ENCODE peak calls at places on chromosomes 4 and X, in five cellular contexts. W is psoas muscle, K is mesendoderm, J is ovary, I is GM23338. A is an unnamed sample.
A peak's percentile ranks its signal among the peaks of the same experiment; 100 is the strongest.

GRCh38 chr4:41142356-41142755 is 72.0 kb downstream of the APBB2 start:
- DNase-seq in I (no peak), K (no peak), W (no peak), J (no peak), A (no peak)

GRCh38 chr4:23897564-23898109 is 7.8 kb upstream of the PPARGC1A start:
- DNase-seq in I (no peak), J (no peak), K (no peak), W (no peak), A (no peak)

GRCh38 chrX:130075768-130076167 is 34.5 kb downstream of the ELF4 start:
- DNase-seq in W (no peak), J (no peak), I (no peak), K (no peak), A (no peak)

GRCh38 chr4:128386761-128387599 is 99.4 kb upstream of the PGRMC2 start:
- DNase-seq in J (peak; percentile 94), W (peak; percentile 97), K (peak; percentile 47), I (no peak), A (peak; percentile 98)

GRCh38 chrX:71221145-71221544 is 1.9 kb upstream of the GJB1 start:
- DNase-seq in W (no peak), I (no peak), J (no peak), K (no peak), A (no peak)

GRCh38 chr4:113328514-113328913 is 279.1 kb downstream of the ANK2 start:
- DNase-seq in J (no peak), W (no peak), K (peak; percentile 69), I (peak; percentile 86), A (no peak)

GRCh38 chr4:176259330-176260090 is 9.5 kb downstream of the ASB5 start:
- DNase-seq in W (no peak), I (no peak), K (peak; percentile 14), J (no peak), A (peak; percentile 58)

GRCh38 chrX:40182095-40182494 is 84.3 kb upstream of the BCOR start:
- DNase-seq in K (no peak), W (no peak), I (no peak), J (no peak), A (no peak)

GRCh38 chr4:106775636-106776035 is 260.5 kb downstream of the DKK2 start:
- DNase-seq in I (no peak), K (no peak), W (no peak), J (no peak), A (no peak)

GRCh38 chr4:38860788-38861424 is 4.3 kb upstream of the TLR6 start:
- DNase-seq in W (no peak), J (no peak), K (peak; percentile 80), I (peak; percentile 94), A (no peak)

GRCh38 chr4:176498857-176499256 is 179.1 kb downstream of the SPCS3 start:
- DNase-seq in K (no peak), I (no peak), J (no peak), W (no peak), A (peak; percentile 64)

GRCh38 chr4:92629302-92629701 is 325.5 kb downstream of the GRID2 start:
- DNase-seq in J (no peak), I (no peak), K (no peak), W (no peak), A (no peak)

GRCh38 chrX:7889138-7889537 is 38.1 kb downstream of the PNPLA4 start:
- DNase-seq in J (no peak), W (no peak), I (no peak), K (no peak), A (no peak)

GRCh38 chrX:41559662-41560061 is 112.5 kb downstream of the NYX start:
- DNase-seq in W (no peak), K (no peak), I (no peak), J (peak; percentile 40), A (peak; percentile 80)

GRCh38 chr4:98027827-98028226 is 115.4 kb downstream of the STPG2 start:
- DNase-seq in K (peak; percentile 76), J (no peak), W (no peak), I (peak; percentile 70), A (no peak)

GRCh38 chrX:128884430-128884829 is 638.9 kb downstream of the SMARCA1 start:
- DNase-seq in I (no peak), K (no peak), W (no peak), J (no peak), A (no peak)

GRCh38 chrX:38675856-38676255 is 114.5 kb downstream of the TSPAN7 start:
- DNase-seq in I (no peak), K (no peak), J (no peak), W (no peak), A (no peak)

GRCh38 chr4:138911903-138912713 is 103.5 kb upstream of the NOCT start:
- DNase-seq in J (no peak), K (no peak), I (no peak), W (no peak), A (no peak)

GRCh38 chr4:155392486-155393184 is 15.9 kb upstream of the MAP9 start:
- DNase-seq in W (no peak), J (no peak), K (peak; percentile 23), I (no peak), A (peak; percentile 85)

GRCh38 chrX:129522184-129523059 is 868 bp downstream of the SMARCA1 start:
- DNase-seq in I (peak; percentile 76), W (peak; percentile 68), J (peak; percentile 75), K (peak; percentile 61), A (peak; percentile 76)

GRCh38 chr4:48944252-48944651 is 37.7 kb upstream of the OCIAD2 start:
- DNase-seq in W (no peak), J (no peak), K (peak; percentile 69), I (no peak), A (no peak)

GRCh38 chr4:77501851-77502250 is 103.8 kb upstream of the CXCL13 start:
- DNase-seq in W (no peak), J (no peak), I (no peak), K (no peak), A (no peak)

GRCh38 chrX:78092296-78092695 is 11.8 kb upstream of the PGK1 start:
- DNase-seq in W (no peak), J (no peak), I (peak; percentile 70), K (peak; percentile 79), A (peak; percentile 79)

GRCh38 chrX:20313889-20314288 is 47.2 kb upstream of the RPS6KA3 start:
- DNase-seq in W (no peak), K (no peak), I (no peak), J (no peak), A (no peak)

GRCh38 chr4:26022346-26022891 is 108.4 kb downstream of the SMIM20 start:
- DNase-seq in I (no peak), K (no peak), W (no peak), J (no peak), A (peak; percentile 84)

GRCh38 chrX:21638311-21638710 is 19.8 kb downstream of the KLHL34 start:
- DNase-seq in J (no peak), K (no peak), I (no peak), W (no peak), A (peak; percentile 67)

DNA sequence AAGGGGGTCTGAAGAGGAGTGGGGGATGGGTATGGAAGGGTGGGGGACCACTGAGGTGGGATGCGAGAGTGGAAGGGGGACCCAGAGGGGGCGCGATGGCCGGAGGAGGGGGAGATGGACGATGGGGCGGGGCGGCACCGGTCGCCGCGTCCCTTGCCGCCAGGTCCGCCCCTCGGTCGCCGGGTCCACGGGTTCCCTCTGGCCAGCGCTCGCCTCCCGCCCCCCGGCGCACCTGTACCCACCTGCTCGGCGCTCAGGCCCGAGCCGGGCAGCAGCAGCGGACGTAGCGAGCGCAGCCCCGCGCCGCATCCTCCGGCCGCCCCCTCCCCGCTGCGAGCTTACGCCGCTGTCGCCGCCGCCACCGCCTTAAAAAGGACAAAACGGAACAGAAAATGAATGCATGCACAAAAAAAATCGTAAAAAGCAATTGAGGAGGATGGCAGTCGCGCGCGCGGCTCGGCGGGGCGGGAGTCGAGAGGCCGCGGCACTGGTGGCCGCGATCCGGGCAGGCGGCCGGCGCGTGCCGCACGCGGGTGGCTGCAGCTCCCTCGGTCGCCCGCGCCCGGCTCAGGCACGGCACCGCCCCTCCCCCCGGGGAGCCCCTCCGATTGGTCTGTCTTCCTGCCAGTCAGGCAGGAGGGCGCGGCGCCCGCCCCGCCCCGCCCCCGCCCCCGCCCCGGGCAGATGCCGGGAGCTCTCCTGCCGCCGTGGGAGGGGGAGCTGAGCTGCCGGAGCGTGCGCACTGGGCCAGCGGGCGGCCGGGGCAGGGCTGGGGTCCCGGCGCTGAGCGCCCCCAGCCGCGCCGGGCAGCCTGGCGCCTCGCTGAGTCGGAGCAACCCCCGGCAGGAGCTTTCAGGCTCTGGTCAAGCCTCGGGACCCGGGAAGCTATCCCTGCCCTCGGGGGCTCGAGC is at the start of gene JAKMIP1:
- DNase-seq in W (peak; percentile 61), K (peak; percentile 82), J (peak; percentile 67), I (peak; percentile 80), A (peak; percentile 64)
- H3K4me3 ChIP-seq in W (peak within 1 kb of the TSS; percentile 54), K (peak within 1 kb of the TSS; percentile 86), J (peak within 1 kb of the TSS; percentile 39), I (peak within 1 kb of the TSS; percentile 79), A (peak within 1 kb of the TSS; percentile 18)

GRCh38 chrX:47683171-47684145 is 24.5 kb upstream of the UXT start:
- DNase-seq in J (no peak), I (no peak), K (no peak), W (no peak), A (no peak)

GRCh38 chrX:47690175-47690574 is 31.2 kb upstream of the UXT start:
- DNase-seq in J (no peak), W (no peak), K (peak; percentile 7), I (no peak), A (peak; percentile 16)

DNA sequence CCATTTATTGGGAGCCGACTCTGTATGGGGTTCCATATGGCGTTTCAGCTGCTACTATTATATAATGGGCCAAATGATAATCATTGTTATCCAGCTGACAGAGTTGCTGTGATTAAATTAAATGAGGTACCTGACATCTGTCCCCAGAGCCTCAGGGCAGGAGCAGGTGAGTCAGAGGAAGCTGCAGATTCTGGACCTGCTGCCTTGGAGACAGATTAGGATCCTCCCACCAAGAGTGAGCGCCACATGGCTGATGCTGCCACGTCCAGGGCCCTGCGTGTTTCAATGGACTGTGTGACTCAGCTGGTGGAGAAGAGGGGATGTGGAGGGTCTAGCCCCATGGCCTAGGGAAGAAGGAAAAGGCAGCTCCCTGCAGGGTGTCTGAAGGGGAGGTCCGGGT is 28.3 kb upstream of the UXT start:
- DNase-seq in I (no peak), K (no peak), W (no peak), J (no peak), A (no peak)
- H3K4me3 ChIP-seq in I (no peak overlapping the region), K (no peak overlapping the region), W (no peak overlapping the region), J (no peak overlapping the region), A (no peak overlapping the region)

GRCh38 chr4:142565771-142566170 is 280.3 kb downstream of the INPP4B start:
- DNase-seq in J (no peak), I (no peak), K (no peak), W (no peak), A (no peak)

GRCh38 chr4:142566243-142566642 is 279.9 kb downstream of the INPP4B start:
- DNase-seq in J (no peak), W (no peak), K (no peak), I (no peak), A (no peak)

GRCh38 chr4:142567199-142567598 is 278.9 kb downstream of the INPP4B start:
- DNase-seq in W (no peak), K (peak; percentile 92), I (peak; percentile 87), J (no peak), A (no peak)

GRCh38 chr4:142566780-142567179 is 279.3 kb downstream of the INPP4B start:
- DNase-seq in I (no peak), J (no peak), W (no peak), K (no peak), A (no peak)

GRCh38 chr4:142567620-142568451 is 278.3 kb downstream of the INPP4B start:
- DNase-seq in I (peak; percentile 7), W (no peak), J (no peak), K (no peak), A (peak; percentile 76)
- H3K4me3 ChIP-seq in I (no peak overlapping the region), W (no peak overlapping the region), J (no peak overlapping the region), K (no peak overlapping the region), A (peak overlapping the region; percentile 36)

GRCh38 chrX:68832101-68832416 is 3.2 kb downstream of the EFNB1 start:
- DNase-seq in J (peak; percentile 48), K (peak; percentile 58), W (peak; percentile 67), I (peak; percentile 24), A (peak; percentile 88)
- H3K4me3 ChIP-seq in J (peak overlapping the region; percentile 54), K (no peak overlapping the region), W (peak overlapping the region; percentile 80), I (peak overlapping the region; percentile 20), A (peak overlapping the region; percentile 69)

GRCh38 chr4:156950090-156950489 is 21.5 kb downstream of the PDGFC start:
- DNase-seq in J (no peak), W (no peak), K (no peak), I (no peak), A (no peak)
- H3K4me3 ChIP-seq in J (no peak overlapping the region), W (no peak overlapping the region), K (no peak overlapping the region), I (no peak overlapping the region), A (no peak overlapping the region)